ENCODE peak calls at places on chromosomes 2 and 18, in seven cellular contexts. E is GM23338; J is kidney; T is ovary; G is spleen; S is CD8-positive, alpha-beta T cell; K is IMR-90. C is an unnamed sample.
A peak's percentile ranks its signal among the peaks of the same experiment; 100 is the strongest.

GRCh38 chr2:95179451-95179850 is 13.8 kb downstream of the ZNF2 start:
- DNase-seq in E (no peak), G (no peak), S (no peak), J (no peak), T (no peak), K (no peak), C (no peak)

GRCh38 chr18:34159691-34160185 is 65.0 kb downstream of the NOL4 start:
- DNase-seq in S (no peak), T (no peak), J (peak; percentile 43), K (no peak), E (no peak), G (no peak), C (no peak)

GRCh38 chr18:66560092-66560491 is 43.8 kb downstream of the CDH19 start:
- DNase-seq in J (no peak), E (peak; percentile 47), K (no peak), G (no peak), S (no peak), T (no peak), C (no peak)

GRCh38 chr2:143139835-143140393 is 10.7 kb downstream of the ARHGAP15 start:
- DNase-seq in E (no peak), K (no peak), T (no peak), S (no peak), J (no peak), G (no peak), C (no peak)

GRCh38 chr2:71675296-71675695 is 221.9 kb downstream of the DYSF start:
- DNase-seq in K (no peak), S (peak; percentile 21), G (peak; percentile 58), J (peak; percentile 74), E (no peak), T (no peak), C (peak; percentile 26)

GRCh38 chr2:74991977-74992376 is 33.5 kb downstream of the POLE4 start:
- DNase-seq in J (no peak), S (no peak), G (no peak), T (no peak), K (peak; percentile 73), E (peak; percentile 18), C (no peak)

GRCh38 chr18:66013976-66014375 is 263.2 kb downstream of the CDH7 start:
- DNase-seq in J (no peak), K (no peak), G (no peak), S (no peak), T (no peak), E (no peak), C (no peak)

GRCh38 chr2:201990069-201990468 is 43.6 kb upstream of the FZD7 start:
- DNase-seq in K (no peak), E (no peak), S (no peak), J (no peak), T (no peak), G (no peak), C (no peak)

GRCh38 chr2:172293952-172294351 is 133.4 kb upstream of the ITGA6 start:
- DNase-seq in T (peak; percentile 75), S (no peak), K (peak; percentile 62), G (no peak), J (peak; percentile 73), E (no peak), C (no peak)

GRCh38 chr2:126802316-126802715 is 96.4 kb upstream of the TEX51 start:
- DNase-seq in J (no peak), T (no peak), K (no peak), G (no peak), S (no peak), E (no peak), C (no peak)

GRCh38 chr18:71784777-71785176 is 759.4 kb downstream of the CBLN2 start:
- DNase-seq in G (no peak), T (no peak), S (no peak), J (no peak), K (no peak), E (peak; percentile 0), C (no peak)

GRCh38 chr2:193824474-193824873 is 1629.7 kb upstream of the TMEFF2 start:
- DNase-seq in J (no peak), E (no peak), G (no peak), S (no peak), T (no peak), K (no peak), C (no peak)

GRCh38 chr2:20456049-20456665 is 9.3 kb downstream of the RHOB start:
- DNase-seq in G (peak; percentile 18), K (peak; percentile 45), J (no peak), T (no peak), E (no peak), S (no peak), C (peak; percentile 70)
- H3K27ac ChIP-seq in G (no peak overlapping the region), K (peak overlapping the region; percentile 91), J (peak overlapping the region; percentile 69), T (no peak overlapping the region), E (no peak overlapping the region), S (no peak overlapping the region), C (peak overlapping the region; percentile 17)

GRCh38 chr2:36463365-36463764 is 107.8 kb downstream of the CRIM1 start:
- DNase-seq in S (no peak), G (no peak), J (no peak), K (no peak), T (no peak), E (peak; percentile 23), C (no peak)

GRCh38 chr2:36459725-36460137 is 104.2 kb downstream of the CRIM1 start:
- DNase-seq in J (no peak), G (no peak), S (no peak), K (peak; percentile 63), E (peak; percentile 84), T (no peak), C (no peak)

GRCh38 chr2:36462311-36462710 is 106.7 kb downstream of the CRIM1 start:
- DNase-seq in T (no peak), G (no peak), S (no peak), J (no peak), K (no peak), E (no peak), C (no peak)

GRCh38 chr2:36464006-36464721 is 108.6 kb downstream of the CRIM1 start:
- DNase-seq in S (no peak), T (no peak), E (no peak), K (peak; percentile 58), J (no peak), G (no peak), C (no peak)

GRCh38 chr2:36461039-36461681 is 105.6 kb downstream of the CRIM1 start:
- DNase-seq in E (peak; percentile 82), K (peak; percentile 96), J (no peak), T (no peak), S (no peak), G (no peak), C (no peak)
- H3K4me3 ChIP-seq in E (peak overlapping the region; percentile 3), K (no peak overlapping the region), J (no peak overlapping the region), T (no peak overlapping the region), S (no peak overlapping the region), G (no peak overlapping the region), C (no peak overlapping the region)

GRCh38 chr2:98507940-98508689 is 63.5 kb downstream of the INPP4A start:
- DNase-seq in T (no peak), S (no peak), K (no peak), J (peak; percentile 83), G (peak; percentile 86), E (no peak), C (no peak)
- H3K27ac ChIP-seq in T (no peak overlapping the region), S (no peak overlapping the region), K (no peak overlapping the region), J (no peak overlapping the region), G (peak overlapping the region; percentile 85), E (no peak overlapping the region), C (peak overlapping the region; percentile 14)

GRCh38 chr2:233062447-233062842 is 2.3 kb downstream of the INPP5D start:
- DNase-seq in T (no peak), E (no peak), S (no peak), G (peak; percentile 71), J (no peak), K (no peak), C (peak; percentile 67)

GRCh38 chr2:233059797-233060499 is at the start of gene INPP5D:
- DNase-seq in T (no peak), G (peak; percentile 95), E (no peak), K (no peak), J (peak; percentile 84), S (peak; percentile 85), C (peak; percentile 74)

GRCh38 chr2:233060500-233061006 is 411 bp downstream of the INPP5D start:
- DNase-seq in K (no peak), J (no peak), E (no peak), T (no peak), S (no peak), G (no peak), C (no peak)

GRCh38 chr2:233061591-233062446 is 1.7 kb downstream of the INPP5D start:
- DNase-seq in K (peak; percentile 16), J (peak; percentile 88), G (peak; percentile 92), E (peak; percentile 38), S (no peak), T (no peak), C (peak; percentile 78)

GRCh38 chr2:233061007-233061590 is 957 bp downstream of the INPP5D start:
- DNase-seq in T (no peak), J (no peak), S (no peak), G (peak; percentile 85), E (no peak), K (no peak), C (peak; percentile 66)
- H3K4me3 ChIP-seq in T (no peak overlapping the region), J (peak overlapping the region; percentile 52), S (peak overlapping the region; percentile 83), G (peak overlapping the region; percentile 90), E (no peak overlapping the region), K (no peak overlapping the region), C (peak overlapping the region; percentile 69)

GRCh38 chr18:64712035-64712434 is 563.1 kb upstream of the LINC00305 start:
- DNase-seq in S (no peak), J (no peak), K (no peak), T (no peak), E (no peak), G (no peak), C (no peak)

GRCh38 chr18:64710105-64710861 is 561.4 kb upstream of the LINC00305 start:
- DNase-seq in E (no peak), T (no peak), J (no peak), G (no peak), S (no peak), K (no peak), C (no peak)

GRCh38 chr18:64707052-64707451 is 558.2 kb upstream of the LINC00305 start:
- DNase-seq in T (no peak), G (no peak), K (no peak), S (no peak), J (no peak), E (no peak), C (no peak)
- H3K27ac ChIP-seq in T (no peak overlapping the region), G (no peak overlapping the region), K (no peak overlapping the region), S (no peak overlapping the region), J (no peak overlapping the region), E (no peak overlapping the region), C (no peak overlapping the region)

C was measured in coronary artery.